ENCODE peak calls at places on chromosomes 16 and 17, in eight cellular contexts. Y is Peyer's patch, T is WTC11, I is PC-3, M is brain microvascular endothelial cell, H is glutamatergic neuron, N is endothelial cell, E is cardiac muscle cell. L is an unnamed sample.

GRCh38 chr17:28747046-28747691 is 3.4 kb downstream of the TRAF4 start:
- DNase-seq in H (peak; percentile 42), N (no peak), E (no peak), Y (no peak), I (peak; percentile 81), M (no peak), T (no peak), L (no peak)

GRCh38 chr17:1588781-1589585 is 26.4 kb upstream of the PITPNA start:
- DNase-seq in E (peak; percentile 43), I (no peak), Y (no peak), H (no peak), N (no peak), M (no peak), T (no peak), L (no peak)

GRCh38 chr17:48605991-48606891 is 1.5 kb upstream of the HOXB6 start:
- DNase-seq in Y (no peak), I (no peak), T (no peak), M (no peak), N (no peak), E (no peak), H (no peak), L (no peak)

GRCh38 chr17:19270347-19270950 is 33.3 kb downstream of the EPN2 start:
- DNase-seq in E (no peak), H (peak; percentile 25), N (peak; percentile 22), I (no peak), M (no peak), Y (no peak), T (peak; percentile 30), L (no peak)

GRCh38 chr17:32385121-32385520 is 35.2 kb downstream of the ZNF207 start:
- DNase-seq in I (no peak), E (no peak), N (no peak), T (no peak), H (no peak), Y (no peak), M (no peak), L (no peak)

GRCh38 chr17:4509402-4509801 is 10.7 kb downstream of the SPNS2 start:
- DNase-seq in M (no peak), H (no peak), N (no peak), Y (no peak), T (no peak), I (no peak), E (no peak), L (no peak)

GRCh38 chr17:42361781-42362186 is 26.5 kb downstream of the STAT3 start:
- DNase-seq in E (no peak), H (no peak), T (no peak), N (no peak), Y (no peak), I (no peak), M (no peak), L (no peak)

GRCh38 chr17:56785997-56786680 is 47.6 kb downstream of the C17orf67 start:
- DNase-seq in I (peak; percentile 83), N (no peak), M (no peak), H (no peak), T (no peak), Y (no peak), E (no peak), L (no peak)

GRCh38 chr17:15039366-15039765 is 225.8 kb downstream of the PMP22 start:
- DNase-seq in I (peak; percentile 29), M (no peak), E (no peak), N (no peak), T (no peak), H (no peak), Y (no peak), L (no peak)

GRCh38 chr16:65312071-65312470 is 190.2 kb upstream of the CDH11 start:
- DNase-seq in M (peak; percentile 67), I (peak; percentile 7), E (peak; percentile 21), T (no peak), N (no peak), H (no peak), Y (no peak), L (no peak)

GRCh38 chr16:337975-338575 is 14.4 kb downstream of the AXIN1 start:
- DNase-seq in T (no peak), H (no peak), N (no peak), M (no peak), E (no peak), I (no peak), Y (no peak), L (no peak)

GRCh38 chr16:66274335-66275110 is 92.0 kb upstream of the CDH5 start:
- DNase-seq in N (no peak), M (no peak), E (peak; percentile 71), H (no peak), I (peak; percentile 62), Y (no peak), T (no peak), L (no peak)

GRCh38 chr17:1905190-1905919 is 75.5 kb downstream of the RPA1 start:
- DNase-seq in H (no peak), N (no peak), Y (no peak), I (no peak), T (no peak), M (no peak), E (no peak), L (peak; percentile 33)

GRCh38 chr16:7086842-7087616 is 245.6 kb upstream of the RBFOX1 start:
- DNase-seq in H (peak; percentile 72), Y (no peak), T (peak; percentile 10), E (no peak), I (peak; percentile 1), N (peak; percentile 4), M (no peak), L (peak; percentile 69)

GRCh38 chr16:56013962-56014552 is 138.9 kb upstream of the CES5A start:
- DNase-seq in N (peak; percentile 78), T (peak; percentile 85), E (peak; percentile 6), I (peak; percentile 27), M (peak; percentile 5), Y (no peak), H (no peak), L (peak; percentile 94)

GRCh38 chr17:7685533-7686220 is 1.6 kb downstream of the TP53 start:
- DNase-seq in M (peak; percentile 84), Y (peak; percentile 90), H (peak; percentile 93), I (peak; percentile 90), E (peak; percentile 96), T (peak; percentile 95), N (peak; percentile 84), L (peak; percentile 88)

GRCh38 chr16:70455910-70456309 is 1.5 kb downstream of the FCSK start:
- DNase-seq in H (no peak), E (no peak), N (no peak), I (no peak), T (no peak), M (no peak), Y (no peak), L (no peak)
- TF ChIP-seq CTCF in H (no peak), E (no peak), N (no peak), I (no peak), T (no peak), M (no peak), Y (no peak), L (no peak)

DNA sequence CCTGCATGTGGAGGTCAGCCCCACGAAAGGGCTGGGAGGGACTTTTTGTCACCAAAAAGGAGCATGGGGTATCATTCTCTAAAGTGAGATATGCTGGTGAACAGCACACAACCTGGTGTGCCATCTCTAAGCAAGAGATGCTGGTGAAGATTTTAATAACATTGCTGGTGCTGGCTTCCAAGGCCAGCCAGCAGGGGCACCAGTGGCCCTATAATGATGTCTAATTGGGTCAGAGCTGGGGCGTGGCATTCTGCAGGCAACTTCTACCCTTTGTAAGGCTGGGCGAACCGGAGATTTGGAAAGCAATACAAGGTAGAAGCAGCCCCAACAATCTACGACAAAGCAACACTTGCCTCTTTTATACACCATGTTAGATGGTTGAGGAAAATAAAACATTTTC is 16.8 kb downstream of the SDR42E1 start:
- DNase-seq in H (no peak), M (no peak), Y (no peak), E (no peak), N (no peak), T (peak; percentile 37), I (no peak), L (no peak)
- TF ChIP-seq CTCF in H (no peak), M (peak; percentile 41), Y (no peak), E (no peak), N (peak; percentile 13), T (no peak), I (peak; percentile 47), L (no peak)

DNA sequence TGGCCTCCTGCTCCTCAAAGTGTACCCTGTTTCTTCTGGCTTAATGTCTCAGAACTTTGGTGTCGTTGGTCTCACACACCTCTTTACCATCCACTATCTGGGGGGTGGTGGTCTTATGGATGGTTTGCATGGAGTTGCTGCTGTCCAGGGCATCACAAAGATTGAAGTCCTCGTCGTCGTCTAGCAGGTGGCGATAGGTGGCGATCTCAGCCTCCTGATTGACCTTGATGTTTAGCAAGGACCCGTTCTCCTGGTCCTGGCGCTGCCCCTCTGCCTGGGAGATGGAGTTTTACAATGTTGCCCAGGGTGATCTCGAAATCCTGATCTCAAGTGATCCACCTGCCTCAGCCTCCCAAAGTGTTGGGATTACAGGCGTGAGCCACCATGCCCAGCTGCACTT is 31.1 kb upstream of the HELZ start:
- DNase-seq in N (peak; percentile 16), E (peak; percentile 18), T (peak; percentile 68), M (no peak), I (peak; percentile 65), H (no peak), Y (no peak), L (no peak)
- TF ChIP-seq CTCF in N (no peak), E (no peak), T (no peak), M (peak; percentile 7), I (peak; percentile 60), H (no peak), Y (no peak), L (no peak)

GRCh38 chr16:89257757-89258465 is 40.4 kb downstream of the ZNF778 start:
- DNase-seq in H (no peak), I (peak; percentile 43), M (no peak), E (no peak), N (no peak), T (no peak), Y (no peak), L (no peak)

GRCh38 chr16:89253548-89254287 is 36.2 kb downstream of the ZNF778 start:
- DNase-seq in I (no peak), Y (no peak), T (no peak), H (no peak), N (no peak), M (no peak), E (no peak), L (no peak)

GRCh38 chr16:89261691-89262563 is 44.4 kb downstream of the ZNF778 start:
- DNase-seq in E (no peak), T (no peak), H (no peak), M (no peak), N (no peak), Y (no peak), I (no peak), L (no peak)

GRCh38 chr16:89256651-89257254 is 39.2 kb downstream of the ZNF778 start:
- DNase-seq in N (peak; percentile 29), M (peak; percentile 16), I (peak; percentile 81), T (peak; percentile 69), E (peak; percentile 32), H (no peak), Y (no peak), L (no peak)

GRCh38 chr16:89257281-89257731 is 39.8 kb downstream of the ZNF778 start:
- DNase-seq in Y (no peak), T (peak; percentile 54), E (peak; percentile 31), H (peak; percentile 52), I (peak; percentile 16), M (no peak), N (peak; percentile 50), L (no peak)
- TF ChIP-seq CTCF in Y (no peak), T (no peak), E (no peak), H (no peak), I (no peak), M (no peak), N (no peak), L (no peak)

L was measured in nephron progenitor cell.